ENCODE peak calls at places on chromosomes 7 and 10, in seven cellular contexts. Z is BE2C, I is HCT116, U is left lung, J is transverse colon, T is K562, W is colonic mucosa. K is an unnamed sample.

GRCh38 chr7:113083132-113083833 is 3.3 kb downstream of the GPR85 start:
- DNase-seq in Z (no peak), I (no peak), U (no peak), J (no peak), T (no peak), W (no peak), K (no peak)

GRCh38 chr7:100080895-100081534 is 508 bp downstream of the ZNF3 start:
- DNase-seq in Z (no peak), I (no peak), U (no peak), J (no peak), T (no peak), W (no peak), K (no peak)

GRCh38 chr7:93327006-93327633 is 95.0 kb downstream of the VPS50 start:
- DNase-seq in Z (no peak), I (peak; percentile 15), U (no peak), J (no peak), T (no peak), W (no peak), K (no peak)

GRCh38 chr7:154451480-154452457 is 399.6 kb downstream of the DPP6 start:
- DNase-seq in Z (no peak), I (no peak), U (no peak), J (no peak), T (no peak), W (no peak), K (no peak)

GRCh38 chr10:19168584-19168983 is 120.0 kb downstream of the MALRD1 start:
- DNase-seq in Z (no peak), I (no peak), U (no peak), J (no peak), T (no peak), W (no peak), K (no peak)

GRCh38 chr7:140003913-140004382 is 58.8 kb downstream of the PARP12 start:
- DNase-seq in Z (peak; percentile 51), I (peak; percentile 47), U (no peak), J (peak; percentile 19), T (peak; percentile 84), W (peak; percentile 46), K (no peak)

GRCh38 chr7:150337659-150338081 is 3.8 kb downstream of the RARRES2 start:
- DNase-seq in Z (no peak), I (no peak), U (no peak), J (peak; percentile 44), T (no peak), W (no peak), K (no peak)

GRCh38 chr7:28729685-28730084 is 228.4 kb downstream of the TRIL start:
- DNase-seq in Z (no peak), I (no peak), U (no peak), J (no peak), T (no peak), W (no peak), K (no peak)

GRCh38 chr10:24953350-24954074 is 1.1 kb upstream of the PRTFDC1 start:
- DNase-seq in Z (no peak), I (no peak), U (no peak), J (no peak), T (no peak), W (no peak), K (no peak)

GRCh38 chr7:36526720-36527548 is 137.3 kb downstream of the ANLN start:
- DNase-seq in Z (no peak), I (peak; percentile 44), U (no peak), J (no peak), T (peak; percentile 18), W (no peak), K (no peak)

GRCh38 chr7:4472739-4473138 is 209.4 kb upstream of the FOXK1 start:
- DNase-seq in Z (no peak), I (no peak), U (no peak), J (no peak), T (no peak), W (no peak), K (no peak)

GRCh38 chr10:107244122-107244521 is 79.6 kb upstream of the SORCS1 start:
- DNase-seq in Z (no peak), I (no peak), U (no peak), J (no peak), T (no peak), W (no peak), K (no peak)

GRCh38 chr7:130227883-130228575 is 20.4 kb downstream of the SSMEM1 start:
- DNase-seq in Z (no peak), I (no peak), U (no peak), J (no peak), T (no peak), W (no peak), K (no peak)

GRCh38 chr7:143510854-143511592 is 33.4 kb downstream of the TAS2R41 start:
- DNase-seq in Z (no peak), I (no peak), U (no peak), J (no peak), T (no peak), W (no peak), K (no peak)

DNA sequence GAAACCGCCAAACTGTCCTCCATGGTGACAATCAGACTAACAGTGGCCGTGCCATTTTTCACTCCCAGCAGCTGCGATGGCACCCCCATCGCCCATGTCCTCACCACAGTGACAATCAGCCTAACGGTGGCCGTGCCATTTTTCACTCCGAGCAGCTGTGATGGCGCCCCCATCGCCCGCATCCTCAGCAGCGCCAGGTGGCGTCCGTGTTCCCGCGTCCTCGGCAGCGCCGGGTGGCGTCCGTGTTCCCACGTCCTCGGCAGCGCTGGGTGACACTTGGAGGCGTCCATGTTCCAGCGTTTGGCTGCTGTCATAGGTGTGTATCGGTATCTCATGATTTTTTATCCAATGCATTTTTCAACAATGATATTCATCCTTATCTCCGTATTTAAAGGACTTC is 267.3 kb downstream of the PTPRN2 start:
- DNase-seq in Z (no peak), I (no peak), U (no peak), J (no peak), T (no peak), W (no peak), K (no peak)
- H3K9me3 ChIP-seq in Z (no peaks in the 10 kb centered on the region), I (no peaks in the 10 kb centered on the region), U (peaks cover 18% of the 10 kb centered on the region), J (no peaks in the 10 kb centered on the region), T (no peaks in the 10 kb centered on the region), W (no peaks in the 10 kb centered on the region), K (peaks cover 7% of the 10 kb centered on the region)

GRCh38 chr7:44962483-44963251 is 16.1 kb downstream of the MYO1G start:
- DNase-seq in Z (peak; percentile 10), I (no peak), U (no peak), J (no peak), T (no peak), W (no peak), K (peak; percentile 65)
- TF ChIP-seq CTCF in Z (no peak), I (no peak), U (no peak), J (no peak), T (no peak), W (no peak), K (no peak)

GRCh38 chr10:72322030-72322279 is 32.8 kb downstream of the DNAJB12 start:
- DNase-seq in Z (no peak), I (no peak), U (no peak), J (no peak), T (no peak), W (no peak), K (no peak)
- H3K4me1 ChIP-seq in Z (peaks cover 30% of the 10 kb centered on the region), I (peaks cover 71% of the 10 kb centered on the region), U (peaks cover 97% of the 10 kb centered on the region), J (peaks cover 23% of the 10 kb centered on the region), T (peaks cover 47% of the 10 kb centered on the region), W (peaks cover 20% of the 10 kb centered on the region), K (peaks cover 57% of the 10 kb centered on the region)

GRCh38 chr10:60955321-60955720 is 11.3 kb upstream of the RHOBTB1 start:
- DNase-seq in Z (no peak), I (no peak), U (no peak), J (no peak), T (no peak), W (no peak), K (no peak)
- H3K9me3 ChIP-seq in Z (no peaks in the 10 kb centered on the region), I (no peaks in the 10 kb centered on the region), U (no peaks in the 10 kb centered on the region), J (no peaks in the 10 kb centered on the region), T (no peaks in the 10 kb centered on the region), W (no peaks in the 10 kb centered on the region), K (no peaks in the 10 kb centered on the region)